ENCODE peak calls at places on chromosomes 12 and 14, in eight cellular contexts. M is NCI-H1417; F is psoas muscle; X is GM03348; W is stimulated activated CD8-positive, alpha-beta memory T cell treated with anti-CD3 and anti-CD28 coated beads, Interleukin-15, amount 100 ng/mL, for 1 hour; C is AG04450; H is stimulated activated CD4-positive, alpha-beta T cell treated with anti-CD3 and anti-CD28 coated beads, Interleukin-15, amount 100 ng/mL, for 24 hours; O is HuH-7. R is an unnamed sample.

GRCh38 chr12:52730383-52730782 is 27.1 kb upstream of the KRT77 start:
- DNase-seq in M (no peak), F (no peak), X (no peak), W (no peak), C (no peak), H (no peak), O (no peak), R (no peak)

GRCh38 chr12:4069046-4070010 is 196.1 kb upstream of the PARP11 start:
- DNase-seq in M (no peak), F (no peak), X (no peak), W (no peak), C (no peak), H (no peak), O (no peak), R (no peak)

GRCh38 chr12:55974308-55974724 is 438 bp downstream of the RAB5B start:
- DNase-seq in M (peak), F (no peak), X (peak), W (no peak), C (no peak), H (peak), O (peak), R (no peak)

GRCh38 chr14:54428527-54428926 is 12.6 kb downstream of the CNIH1 start:
- DNase-seq in M (no peak), F (no peak), X (no peak), W (no peak), C (no peak), H (no peak), O (no peak), R (no peak)

GRCh38 chr14:94373708-94374107 is 14.7 kb downstream of the SERPINA1 start:
- DNase-seq in M (no peak), F (peak), X (peak), W (no peak), C (peak), H (no peak), O (no peak), R (no peak)

GRCh38 chr14:104596451-104596918 is 8.1 kb downstream of the TMEM179 start:
- DNase-seq in M (no peak), F (peak), X (no peak), W (no peak), C (no peak), H (no peak), O (no peak), R (peak)

GRCh38 chr12:104314242-104314614 is 10.7 kb downstream of the EID3 start:
- DNase-seq in M (no peak), F (no peak), X (no peak), W (no peak), C (no peak), H (no peak), O (no peak), R (no peak)

GRCh38 chr14:87522575-87522974 is 470.4 kb downstream of the GALC start:
- DNase-seq in M (no peak), F (no peak), X (no peak), W (no peak), C (no peak), H (no peak), O (no peak), R (no peak)

GRCh38 chr14:61218765-61219164 is 62.4 kb downstream of the TMEM30B start:
- DNase-seq in M (peak), F (peak), X (peak), W (no peak), C (no peak), H (no peak), O (no peak), R (no peak)

GRCh38 chr12:88388566-88389269 is 191.6 kb downstream of the KITLG start:
- DNase-seq in M (no peak), F (no peak), X (peak), W (no peak), C (no peak), H (no peak), O (no peak), R (no peak)

GRCh38 chr14:68905107-68905895 is 73.8 kb downstream of the ACTN1 start:
- DNase-seq in M (no peak), F (no peak), X (no peak), W (no peak), C (no peak), H (no peak), O (no peak), R (peak)

GRCh38 chr12:26790645-26790994 is 42.4 kb downstream of the ITPR2 start:
- DNase-seq in M (no peak), F (no peak), X (no peak), W (no peak), C (no peak), H (no peak), O (no peak), R (no peak)